ENCODE peak calls at places on chromosomes 4 and X, in eight cellular contexts. P, U, X, Y, G, R, C and V are unnamed samples.

GRCh38 chrX:338281-338835 is 19.8 kb upstream of the GTPBP6 start:
- DNase-seq in X (peak; percentile 16), C (no peak), R (no peak), U (no peak), G (no peak), Y (no peak), P (no peak), V (no peak)

GRCh38 chrX:8364369-8365141 is 100.1 kb upstream of the VCX3B start:
- DNase-seq in Y (no peak), P (no peak), G (no peak), C (no peak), R (no peak), U (no peak), X (no peak), V (no peak)

GRCh38 chr4:15757084-15757483 is 21.0 kb upstream of the CD38 start:
- DNase-seq in U (no peak), G (no peak), C (no peak), P (no peak), X (no peak), Y (no peak), R (no peak), V (no peak)

GRCh38 chrX:3518870-3519269 is 172.4 kb upstream of the MXRA5 start:
- DNase-seq in P (no peak), C (no peak), X (no peak), R (no peak), G (no peak), Y (no peak), U (no peak), V (no peak)

GRCh38 chr4:174377613-174378012 is 93.9 kb downstream of the CEP44 start:
- DNase-seq in C (no peak), Y (no peak), G (no peak), U (no peak), X (no peak), P (no peak), R (no peak), V (no peak)

GRCh38 chr4:73259552-73260140 is 1.0 kb upstream of the ANKRD17 start:
- DNase-seq in G (peak; percentile 35), C (peak; percentile 32), Y (no peak), R (no peak), P (peak; percentile 31), X (no peak), U (no peak), V (no peak)

GRCh38 chrX:109797311-109797975 is 64.4 kb upstream of the ACSL4 start:
- DNase-seq in C (no peak), G (no peak), X (no peak), R (no peak), P (no peak), U (no peak), Y (no peak), V (no peak)

GRCh38 chrX:46758956-46759644 is at the start of gene SLC9A7:
- DNase-seq in G (peak; percentile 20), U (peak; percentile 59), Y (peak; percentile 81), X (peak; percentile 66), P (peak; percentile 86), R (peak; percentile 81), C (peak; percentile 68), V (peak; percentile 77)

GRCh38 chrX:13287816-13288215 is 32.0 kb downstream of the ATXN3L start:
- DNase-seq in P (no peak), X (no peak), U (no peak), Y (no peak), C (no peak), R (peak; percentile 80), G (no peak), V (no peak)

GRCh38 chrX:110327336-110327735 is 9.5 kb upstream of the AMMECR1 start:
- DNase-seq in R (no peak), Y (no peak), U (no peak), C (no peak), X (no peak), G (no peak), P (no peak), V (no peak)

GRCh38 chr4:31918891-31919290 is 1198.7 kb downstream of the PCDH7 start:
- DNase-seq in C (no peak), U (no peak), G (no peak), Y (no peak), R (no peak), P (no peak), X (no peak), V (no peak)

GRCh38 chr4:152258804-152259708 is 276.8 kb downstream of the FBXW7 start:
- DNase-seq in Y (no peak), X (no peak), P (no peak), R (peak; percentile 95), G (no peak), C (no peak), U (no peak), V (no peak)

GRCh38 chrX:146967296-146967695 is 152.8 kb upstream of the CXorf51A start:
- DNase-seq in R (no peak), U (no peak), C (no peak), X (no peak), P (no peak), Y (no peak), G (no peak), V (no peak)

GRCh38 chr4:87321888-87322287 is 794 bp downstream of the HSD17B13 start:
- DNase-seq in C (no peak), R (no peak), G (no peak), X (no peak), P (no peak), U (no peak), Y (no peak), V (no peak)

GRCh38 chr4:73891739-73892405 is 22.7 kb downstream of the CXCL1 start:
- DNase-seq in G (no peak), R (no peak), C (no peak), X (no peak), U (no peak), Y (no peak), P (no peak), V (no peak)

GRCh38 chr4:130395871-130396270 is 1299.9 kb downstream of the C4orf33 start:
- DNase-seq in Y (no peak), U (no peak), G (no peak), R (peak; percentile 51), P (no peak), C (no peak), X (no peak), V (no peak)

GRCh38 chrX:55619547-55619946 is 3.7 kb upstream of the FOXR2 start:
- DNase-seq in G (no peak), Y (no peak), P (no peak), R (no peak), X (no peak), U (no peak), C (no peak), V (no peak)

GRCh38 chr4:73620115-73620792 is at the start of gene RASSF6:
- DNase-seq in X (no peak), Y (no peak), C (no peak), U (no peak), P (peak; percentile 27), G (no peak), R (no peak), V (no peak)

GRCh38 chrX:67544871-67545771 is 1.3 kb downstream of the AR start:
- DNase-seq in U (no peak), C (no peak), G (no peak), X (no peak), Y (no peak), R (peak; percentile 39), P (no peak), V (no peak)

GRCh38 chrX:20547649-20548051 is 280.9 kb upstream of the RPS6KA3 start:
- DNase-seq in Y (no peak), U (no peak), P (no peak), X (no peak), G (no peak), C (no peak), R (no peak), V (peak; percentile 5)

GRCh38 chr4:145839151-145839550 is 99.5 kb downstream of the ZNF827 start:
- DNase-seq in P (no peak), U (no peak), Y (no peak), X (no peak), R (no peak), G (no peak), C (no peak), V (no peak)

GRCh38 chrX:21932277-21932996 is 8.1 kb upstream of the SMS start:
- DNase-seq in C (no peak), P (no peak), G (peak; percentile 24), X (no peak), Y (no peak), U (no peak), R (peak; percentile 83), V (peak; percentile 18)

GRCh38 chrX:137549846-137550534 is 15.9 kb upstream of the ZIC3 start:
- DNase-seq in G (no peak), P (no peak), C (no peak), X (no peak), Y (no peak), U (no peak), R (no peak), V (no peak)

GRCh38 chr4:136121431-136121830 is 1410.9 kb downstream of the PCDH18 start:
- DNase-seq in X (no peak), G (no peak), R (no peak), P (no peak), U (no peak), C (no peak), Y (no peak), V (no peak)

GRCh38 chrX:15146515-15146914 is 123.4 kb downstream of the ASB9 start:
- DNase-seq in G (no peak), R (peak; percentile 40), Y (peak; percentile 28), X (no peak), P (no peak), U (no peak), C (no peak), V (no peak)

GRCh38 chr4:2673157-2673556 is 83.0 kb downstream of the TNIP2 start:
- DNase-seq in U (no peak), C (no peak), R (peak; percentile 50), G (no peak), X (no peak), P (no peak), Y (no peak), V (no peak)

GRCh38 chrX:2385224-2385623 is 115.6 kb downstream of the DHRSX start:
- DNase-seq in U (no peak), Y (no peak), X (no peak), R (no peak), P (no peak), C (no peak), G (no peak), V (no peak)

GRCh38 chr4:100367451-100367850 is 150.4 kb downstream of the EMCN start:
- DNase-seq in R (peak; percentile 63), C (no peak), Y (no peak), U (no peak), P (no peak), G (no peak), X (no peak), V (no peak)